ENCODE peak calls at places on chromosomes 6 and 20, in four cellular contexts. One of them, this sample, is unnamed.

GRCh38 chr6:32444433-32444832 is 4.7 kb downstream of the HLA-DRA start:
- DNase-seq in HL-60: no peak
- DNase-seq in GM12878: no peak
- DNase-seq in GM12891: no peak
- DNase-seq in this sample: no peak

GRCh38 chr6:51574040-51574439 is 513.4 kb downstream of the PKHD1 start:
- DNase-seq in HL-60: no peak
- DNase-seq in GM12878: no peak
- DNase-seq in GM12891: no peak
- DNase-seq in this sample: no peak

GRCh38 chr6:29528300-29528931 is 31.1 kb downstream of the UBD start:
- DNase-seq in HL-60: no peak
- DNase-seq in GM12878: no peak
- DNase-seq in GM12891: no peak
- DNase-seq in this sample: no peak

GRCh38 chr6:111989743-111990142 is 64.2 kb upstream of the CCN6 start:
- DNase-seq in HL-60: no peak
- DNase-seq in GM12878: no peak
- DNase-seq in GM12891: no peak
- DNase-seq in this sample: no peak

GRCh38 chr20:12660918-12661317 is 347.9 kb upstream of the SPTLC3 start:
- DNase-seq in HL-60: no peak
- DNase-seq in GM12878: no peak
- DNase-seq in GM12891: no peak
- DNase-seq in this sample: no peak

GRCh38 chr6:130997061-130997753 is 65.8 kb downstream of the EPB41L2 start:
- DNase-seq in HL-60: no peak
- DNase-seq in GM12878: no peak
- DNase-seq in GM12891: no peak
- DNase-seq in this sample: no peak

GRCh38 chr6:109079981-109080380 is 14.7 kb downstream of the SESN1 start:
- DNase-seq in HL-60: no peak
- DNase-seq in GM12878: no peak
- DNase-seq in GM12891: no peak
- DNase-seq in this sample: no peak

GRCh38 chr20:36008461-36009035 is 40.2 kb downstream of the CNBD2 start:
- DNase-seq in HL-60: no peak
- DNase-seq in GM12878: no peak
- DNase-seq in GM12891: no peak
- DNase-seq in this sample: no peak

GRCh38 chr6:7677229-7677628 is 48.7 kb upstream of the BMP6 start:
- DNase-seq in HL-60: no peak
- DNase-seq in GM12878: no peak
- DNase-seq in GM12891: no peak
- DNase-seq in this sample: no peak

GRCh38 chr6:29680416-29680815 is 536 bp downstream of the ZFP57 start:
- DNase-seq in HL-60: no peak
- DNase-seq in GM12878: no peak
- DNase-seq in GM12891: peak; percentile 44
- DNase-seq in this sample: no peak

GRCh38 chr6:21995318-21995717 is 301.5 kb downstream of the PRL start:
- DNase-seq in HL-60: no peak
- DNase-seq in GM12878: no peak
- DNase-seq in GM12891: no peak
- DNase-seq in this sample: no peak

GRCh38 chr20:49712918-49713778 is 530 bp downstream of the B4GALT5 start:
- DNase-seq in HL-60: peak; percentile 86
- DNase-seq in GM12878: no peak
- DNase-seq in GM12891: no peak
- DNase-seq in this sample: peak; percentile 68

GRCh38 chr6:137958809-137959565 is 91.9 kb downstream of the TNFAIP3 start:
- DNase-seq in HL-60: peak; percentile 93
- DNase-seq in GM12878: no peak
- DNase-seq in GM12891: no peak
- DNase-seq in this sample: no peak

GRCh38 chr20:37880726-37881591 is 22.0 kb upstream of the VSTM2L start:
- DNase-seq in HL-60: no peak
- DNase-seq in GM12878: no peak
- DNase-seq in GM12891: no peak
- DNase-seq in this sample: peak; percentile 65
- TF ChIP-seq SPI1 in HL-60: no peak
- TF ChIP-seq SPI1 in GM12878: no peak
- TF ChIP-seq SPI1 in GM12891: no peak
- TF ChIP-seq SPI1 in this sample: no peak

DNA sequence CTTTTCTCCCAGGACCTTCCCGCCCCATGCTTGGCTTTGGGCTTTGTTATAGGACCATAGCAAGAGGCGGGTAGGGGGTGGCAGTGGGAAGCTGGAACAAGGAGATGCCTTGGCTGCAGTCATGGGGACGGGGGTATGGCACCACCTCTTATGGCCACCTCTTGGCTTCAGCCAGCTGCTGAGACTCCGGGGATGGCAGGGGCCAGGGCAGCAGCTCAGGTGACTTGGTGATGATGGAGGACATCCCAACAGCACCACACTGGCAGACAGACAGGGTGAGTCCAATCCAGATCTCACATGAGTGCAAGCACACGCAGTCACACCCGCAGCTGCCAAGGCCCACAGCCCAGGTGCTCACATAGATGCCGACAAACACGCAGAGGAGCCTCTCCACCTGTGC is 6.3 kb downstream of the NOL4L start:
- DNase-seq in HL-60: no peak
- DNase-seq in GM12878: no peak
- DNase-seq in GM12891: no peak
- DNase-seq in this sample: no peak
- TF ChIP-seq SPI1 in HL-60: no peak
- TF ChIP-seq SPI1 in GM12878: no peak
- TF ChIP-seq SPI1 in GM12891: no peak
- TF ChIP-seq SPI1 in this sample: no peak

GRCh38 chr6:40912158-40912946 is 126.7 kb downstream of the UNC5CL start:
- DNase-seq in HL-60: peak; percentile 27
- DNase-seq in GM12878: peak; percentile 19
- DNase-seq in GM12891: peak; percentile 35
- DNase-seq in this sample: peak; percentile 67
- TF ChIP-seq SPI1 in HL-60: no peak
- TF ChIP-seq SPI1 in GM12878: no peak
- TF ChIP-seq SPI1 in GM12891: no peak
- TF ChIP-seq SPI1 in this sample: no peak

GRCh38 chr6:85404497-85405174 is 45.2 kb upstream of the NT5E start:
- DNase-seq in HL-60: no peak
- DNase-seq in GM12878: no peak
- DNase-seq in GM12891: no peak
- DNase-seq in this sample: no peak

GRCh38 chr6:85403331-85404015 is 46.4 kb upstream of the NT5E start:
- DNase-seq in HL-60: no peak
- DNase-seq in GM12878: no peak
- DNase-seq in GM12891: no peak
- DNase-seq in this sample: no peak

GRCh38 chr6:85405853-85406198 is 44.1 kb upstream of the NT5E start:
- DNase-seq in HL-60: no peak
- DNase-seq in GM12878: no peak
- DNase-seq in GM12891: no peak
- DNase-seq in this sample: no peak

GRCh38 chr6:85406641-85407075 is 43.2 kb upstream of the NT5E start:
- DNase-seq in HL-60: no peak
- DNase-seq in GM12878: no peak
- DNase-seq in GM12891: no peak
- DNase-seq in this sample: no peak

GRCh38 chr6:85405175-85405852 is 44.6 kb upstream of the NT5E start:
- DNase-seq in HL-60: no peak
- DNase-seq in GM12878: peak; percentile 41
- DNase-seq in GM12891: no peak
- DNase-seq in this sample: no peak
- TF ChIP-seq SPI1 in HL-60: no peak
- TF ChIP-seq SPI1 in GM12878: no peak
- TF ChIP-seq SPI1 in GM12891: no peak
- TF ChIP-seq SPI1 in this sample: no peak

DNA sequence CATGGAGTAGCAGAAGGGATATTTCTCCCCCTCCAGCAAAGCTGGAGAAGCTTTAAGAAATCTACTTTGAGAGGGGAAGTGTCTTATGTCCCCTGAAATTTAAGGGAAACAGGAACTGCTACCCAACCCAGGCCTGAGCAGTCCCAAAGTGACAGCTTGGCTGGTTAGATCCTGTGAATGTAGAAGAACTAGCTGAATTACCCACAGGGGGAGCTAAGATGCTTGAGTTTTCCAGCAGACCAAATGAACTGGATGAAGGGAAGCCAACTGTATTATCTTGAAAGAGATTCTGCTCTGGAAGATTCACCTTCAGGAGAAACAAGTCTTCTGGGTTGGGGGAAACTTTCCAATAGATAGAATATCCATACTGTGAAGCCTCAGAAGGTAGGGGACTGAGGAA is 303.3 kb upstream of the MMS22L start:
- DNase-seq in HL-60: no peak
- DNase-seq in GM12878: no peak
- DNase-seq in GM12891: no peak
- DNase-seq in this sample: no peak
- TF ChIP-seq SPI1 in HL-60: no peak
- TF ChIP-seq SPI1 in GM12878: no peak
- TF ChIP-seq SPI1 in GM12891: no peak
- TF ChIP-seq SPI1 in this sample: no peak

GRCh38 chr6:149723771-149724417 is 6.0 kb upstream of the LATS1 start:
- DNase-seq in HL-60: peak; percentile 71
- DNase-seq in GM12878: no peak
- DNase-seq in GM12891: peak; percentile 19
- DNase-seq in this sample: peak; percentile 74
- TF ChIP-seq SPI1 in HL-60: no peak
- TF ChIP-seq SPI1 in GM12878: no peak
- TF ChIP-seq SPI1 in GM12891: no peak
- TF ChIP-seq SPI1 in this sample: no peak

DNA sequence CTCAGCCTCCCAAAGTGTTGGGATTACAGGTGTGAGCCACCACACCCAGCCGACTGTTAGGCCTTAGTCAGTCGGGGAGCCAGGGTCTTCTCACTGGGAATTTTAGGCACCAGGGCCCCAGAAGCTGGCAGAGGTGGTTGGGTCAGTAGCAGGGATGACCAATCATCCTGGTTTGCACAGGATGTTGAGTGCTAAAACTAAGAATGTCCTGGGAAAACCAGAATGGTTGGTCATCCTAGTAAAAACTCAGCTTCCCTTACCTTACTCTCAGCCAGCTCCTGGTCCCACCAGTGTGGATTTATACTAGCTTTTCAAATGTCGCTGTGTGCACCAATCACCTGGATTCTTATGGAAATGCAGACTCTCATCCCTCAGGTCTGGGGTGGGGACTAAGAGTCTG is 31.8 kb downstream of the KCNG1 start:
- DNase-seq in HL-60: no peak
- DNase-seq in GM12878: no peak
- DNase-seq in GM12891: no peak
- DNase-seq in this sample: no peak
- TF ChIP-seq SPI1 in HL-60: no peak
- TF ChIP-seq SPI1 in GM12878: no peak
- TF ChIP-seq SPI1 in GM12891: no peak
- TF ChIP-seq SPI1 in this sample: no peak

GRCh38 chr6:101114703-101115102 is 233.6 kb upstream of the ASCC3 start:
- DNase-seq in HL-60: no peak
- DNase-seq in GM12878: no peak
- DNase-seq in GM12891: no peak
- DNase-seq in this sample: no peak
- TF ChIP-seq SPI1 in HL-60: no peak
- TF ChIP-seq SPI1 in GM12878: no peak
- TF ChIP-seq SPI1 in GM12891: no peak
- TF ChIP-seq SPI1 in this sample: no peak